ENCODE peak calls at places on chromosomes 16 and 17, in five cellular contexts. B is T follicular helper cell; C is stimulated activated effector memory CD8-positive, alpha-beta T cell treated with anti-CD3 and anti-CD28 coated beads, Interleukin-12 subunit alpha, Interleukin-12 subunit beta, amount 100 ng/mL, for 72 hours; L is head of caudate nucleus; H is fibroblast of villous mesenchyme. Z is an unnamed sample.

GRCh38 chr16:12340151-12340733 is 363.7 kb downstream of the SNX29 start:
- DNase-seq in B (peak), C (no peak), L (no peak), H (peak), Z (peak)

GRCh38 chr16:349211-349610 is 3.3 kb downstream of the AXIN1 start:
- DNase-seq in B (no peak), C (no peak), L (no peak), H (no peak), Z (no peak)

GRCh38 chr17:40901981-40902862 is 17.2 kb upstream of the KRT20 start:
- DNase-seq in B (no peak), C (no peak), L (no peak), H (peak), Z (no peak)

GRCh38 chr16:77435240-77435819 is 496 bp upstream of the ADAMTS18 start:
- DNase-seq in B (no peak), C (no peak), L (no peak), H (no peak), Z (no peak)

GRCh38 chr16:10871157-10871991 is 5.6 kb upstream of the CIITA start:
- DNase-seq in B (no peak), C (peak), L (no peak), H (peak), Z (no peak)

GRCh38 chr17:61455754-61456681 is 3.8 kb downstream of the TBX4 start:
- DNase-seq in B (no peak), C (no peak), L (no peak), H (no peak), Z (no peak)

GRCh38 chr17:77842906-77843249 is 115.6 kb upstream of the TNRC6C start:
- DNase-seq in B (no peak), C (no peak), L (no peak), H (no peak), Z (no peak)

GRCh38 chr16:17563340-17563739 is 92.6 kb upstream of the XYLT1 start:
- DNase-seq in B (no peak), C (no peak), L (no peak), H (no peak), Z (no peak)

GRCh38 chr17:3865166-3865565 is 19.1 kb upstream of the NCBP3 start:
- DNase-seq in B (no peak), C (no peak), L (peak), H (no peak), Z (no peak)

GRCh38 chr16:30122621-30123160 is 329 bp downstream of the MAPK3 start:
- DNase-seq in B (no peak), C (no peak), L (peak), H (peak), Z (no peak)

GRCh38 chr16:51041546-51041945 is 109.5 kb downstream of the SALL1 start:
- DNase-seq in B (no peak), C (no peak), L (no peak), H (no peak), Z (no peak)

GRCh38 chr16:81384006-81384405 is 60.6 kb upstream of the CMIP start:
- DNase-seq in B (no peak), C (no peak), L (no peak), H (peak), Z (peak)

Z was measured in pons.